ENCODE peak calls at places on chromosomes 12 and 14, in five cellular contexts. One of them, this sample, is unnamed.

GRCh38 chr12:131851741-131852550 is 23.8 kb downstream of the MMP17 start:
- DNase-seq in stomach: no peak
- DNase-seq in ovary: no peak
- DNase-seq in upper lobe of left lung: peak
- DNase-seq in esophagus muscularis mucosa: no peak
- DNase-seq in this sample: no peak

GRCh38 chr12:40156031-40156764 is 50.3 kb upstream of the SLC2A13 start:
- DNase-seq in stomach: no peak
- DNase-seq in ovary: no peak
- DNase-seq in upper lobe of left lung: no peak
- DNase-seq in esophagus muscularis mucosa: no peak
- DNase-seq in this sample: no peak

GRCh38 chr14:72892879-72893635 is 844 bp downstream of the DPF3 start:
- DNase-seq in stomach: no peak
- DNase-seq in ovary: peak
- DNase-seq in upper lobe of left lung: peak
- DNase-seq in esophagus muscularis mucosa: no peak
- DNase-seq in this sample: peak

GRCh38 chr14:37903561-37904191 is 304.0 kb upstream of the SSTR1 start:
- DNase-seq in stomach: no peak
- DNase-seq in ovary: peak
- DNase-seq in upper lobe of left lung: no peak
- DNase-seq in esophagus muscularis mucosa: no peak
- DNase-seq in this sample: no peak

GRCh38 chr12:3470296-3470695 is 20.7 kb upstream of the PRMT8 start:
- DNase-seq in stomach: no peak
- DNase-seq in ovary: no peak
- DNase-seq in upper lobe of left lung: no peak
- DNase-seq in esophagus muscularis mucosa: no peak
- DNase-seq in this sample: no peak

GRCh38 chr12:25089738-25090137 is 105.2 kb downstream of the DNAI7 start:
- DNase-seq in stomach: peak
- DNase-seq in ovary: no peak
- DNase-seq in upper lobe of left lung: no peak
- DNase-seq in esophagus muscularis mucosa: no peak
- DNase-seq in this sample: no peak

GRCh38 chr14:88476825-88477224 is 78.0 kb downstream of the PTPN21 start:
- DNase-seq in stomach: no peak
- DNase-seq in ovary: no peak
- DNase-seq in upper lobe of left lung: no peak
- DNase-seq in esophagus muscularis mucosa: no peak
- DNase-seq in this sample: no peak

GRCh38 chr12:100953217-100953616 is 158.6 kb downstream of the ANO4 start:
- DNase-seq in stomach: no peak
- DNase-seq in ovary: no peak
- DNase-seq in upper lobe of left lung: no peak
- DNase-seq in esophagus muscularis mucosa: no peak
- DNase-seq in this sample: no peak

GRCh38 chr12:70928066-70928465 is 7.5 kb upstream of the PTPRR start:
- DNase-seq in stomach: no peak
- DNase-seq in ovary: no peak
- DNase-seq in upper lobe of left lung: no peak
- DNase-seq in esophagus muscularis mucosa: no peak
- DNase-seq in this sample: no peak

GRCh38 chr14:72649603-72650227 is 244.2 kb downstream of the DPF3 start:
- DNase-seq in stomach: no peak
- DNase-seq in ovary: no peak
- DNase-seq in upper lobe of left lung: peak
- DNase-seq in esophagus muscularis mucosa: peak
- DNase-seq in this sample: no peak

DNA sequence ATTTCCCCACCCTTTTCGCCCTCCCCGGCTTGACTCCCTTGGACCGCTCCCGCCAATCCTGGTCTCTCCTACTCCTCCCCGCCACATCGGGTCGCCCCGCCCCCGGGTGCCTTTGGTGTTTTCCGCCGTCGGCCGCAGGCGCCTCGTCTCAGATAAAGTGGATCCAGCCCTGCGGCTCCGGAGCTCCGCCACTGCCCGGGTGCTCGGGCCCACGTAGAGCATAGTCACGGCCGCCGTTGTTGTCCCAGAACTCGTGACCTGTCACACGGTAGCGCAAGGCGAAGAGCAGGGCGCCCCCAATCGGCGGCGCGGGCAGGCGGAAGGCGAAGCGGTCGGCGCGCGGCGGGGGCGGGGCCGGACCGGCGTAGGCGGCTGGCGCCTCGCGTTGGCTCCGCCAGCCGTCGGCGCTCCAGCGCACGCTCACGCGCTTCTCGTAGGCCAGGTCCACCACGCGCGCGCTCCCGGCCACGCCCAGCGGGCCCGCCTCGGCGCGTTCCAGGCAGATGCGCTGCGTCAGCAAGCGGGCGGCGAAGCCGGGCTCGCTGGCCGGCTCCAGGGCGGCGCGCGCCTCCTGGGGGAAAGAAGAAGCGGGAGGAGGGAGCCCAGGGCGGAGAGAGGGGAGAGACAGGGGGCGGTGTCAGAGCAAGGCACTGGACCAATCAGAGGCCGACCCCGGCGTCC is 1.2 kb downstream of the PPP1R3E start:
- DNase-seq in stomach: peak
- DNase-seq in ovary: peak
- DNase-seq in upper lobe of left lung: peak
- DNase-seq in esophagus muscularis mucosa: peak
- DNase-seq in this sample: peak
- TF ChIP-seq EP300 in stomach: no peak
- TF ChIP-seq EP300 in ovary: peak
- TF ChIP-seq EP300 in upper lobe of left lung: no peak
- TF ChIP-seq EP300 in esophagus muscularis mucosa: no peak
- TF ChIP-seq EP300 in this sample: no peak

GRCh38 chr14:33978892-33979612 is 28.2 kb upstream of the EGLN3 start:
- DNase-seq in stomach: no peak
- DNase-seq in ovary: no peak
- DNase-seq in upper lobe of left lung: no peak
- DNase-seq in esophagus muscularis mucosa: peak
- DNase-seq in this sample: no peak

GRCh38 chr14:33985242-33985641 is 34.4 kb upstream of the EGLN3 start:
- DNase-seq in stomach: no peak
- DNase-seq in ovary: no peak
- DNase-seq in upper lobe of left lung: no peak
- DNase-seq in esophagus muscularis mucosa: no peak
- DNase-seq in this sample: no peak

DNA sequence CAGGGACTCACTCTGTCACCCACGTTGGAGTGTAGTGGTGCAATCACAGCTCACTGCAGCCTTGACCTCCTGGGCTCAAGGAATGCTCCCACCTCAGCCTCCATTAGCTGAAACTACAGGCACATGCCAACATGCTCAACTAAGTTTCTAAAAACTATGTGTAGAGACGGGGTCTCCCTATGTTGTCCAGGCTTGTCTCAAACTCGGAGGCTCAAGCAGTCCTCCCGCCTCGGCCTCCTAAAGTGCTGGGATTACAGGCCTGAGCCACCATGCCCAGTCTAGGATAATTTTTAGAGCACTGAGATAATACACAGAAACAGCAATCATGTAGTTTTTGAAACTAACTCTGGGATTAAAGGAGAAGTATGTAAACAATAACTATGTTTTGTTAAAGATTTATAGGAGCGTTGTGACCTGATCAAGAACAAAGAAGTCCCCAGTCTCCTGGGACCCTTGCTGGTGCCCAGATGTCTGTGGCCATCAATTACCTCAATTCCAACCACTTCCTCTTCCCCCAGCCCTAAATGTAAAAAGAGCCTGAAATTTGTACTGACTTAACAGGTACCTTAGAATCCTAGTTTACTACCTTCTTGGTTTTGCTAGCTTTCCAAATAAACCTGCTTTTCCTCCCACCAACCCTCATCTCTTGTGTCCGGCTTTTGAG is 28.9 kb upstream of the EGLN3 start:
- DNase-seq in stomach: no peak
- DNase-seq in ovary: no peak
- DNase-seq in upper lobe of left lung: no peak
- DNase-seq in esophagus muscularis mucosa: peak
- DNase-seq in this sample: no peak
- TF ChIP-seq EP300 in stomach: no peak
- TF ChIP-seq EP300 in ovary: no peak
- TF ChIP-seq EP300 in upper lobe of left lung: no peak
- TF ChIP-seq EP300 in esophagus muscularis mucosa: no peak
- TF ChIP-seq EP300 in this sample: no peak

GRCh38 chr14:75258079-75258802 is 20.4 kb upstream of the FOS start:
- DNase-seq in stomach: peak
- DNase-seq in ovary: peak
- DNase-seq in upper lobe of left lung: no peak
- DNase-seq in esophagus muscularis mucosa: no peak
- DNase-seq in this sample: peak

GRCh38 chr14:75259510-75259855 is 19.1 kb upstream of the FOS start:
- DNase-seq in stomach: no peak
- DNase-seq in ovary: no peak
- DNase-seq in upper lobe of left lung: no peak
- DNase-seq in esophagus muscularis mucosa: no peak
- DNase-seq in this sample: no peak

GRCh38 chr14:75258803-75259509 is 19.7 kb upstream of the FOS start:
- DNase-seq in stomach: peak
- DNase-seq in ovary: peak
- DNase-seq in upper lobe of left lung: peak
- DNase-seq in esophagus muscularis mucosa: peak
- DNase-seq in this sample: peak

GRCh38 chr14:75262641-75263040 is 16.0 kb upstream of the FOS start:
- DNase-seq in stomach: no peak
- DNase-seq in ovary: no peak
- DNase-seq in upper lobe of left lung: no peak
- DNase-seq in esophagus muscularis mucosa: no peak
- DNase-seq in this sample: no peak

DNA sequence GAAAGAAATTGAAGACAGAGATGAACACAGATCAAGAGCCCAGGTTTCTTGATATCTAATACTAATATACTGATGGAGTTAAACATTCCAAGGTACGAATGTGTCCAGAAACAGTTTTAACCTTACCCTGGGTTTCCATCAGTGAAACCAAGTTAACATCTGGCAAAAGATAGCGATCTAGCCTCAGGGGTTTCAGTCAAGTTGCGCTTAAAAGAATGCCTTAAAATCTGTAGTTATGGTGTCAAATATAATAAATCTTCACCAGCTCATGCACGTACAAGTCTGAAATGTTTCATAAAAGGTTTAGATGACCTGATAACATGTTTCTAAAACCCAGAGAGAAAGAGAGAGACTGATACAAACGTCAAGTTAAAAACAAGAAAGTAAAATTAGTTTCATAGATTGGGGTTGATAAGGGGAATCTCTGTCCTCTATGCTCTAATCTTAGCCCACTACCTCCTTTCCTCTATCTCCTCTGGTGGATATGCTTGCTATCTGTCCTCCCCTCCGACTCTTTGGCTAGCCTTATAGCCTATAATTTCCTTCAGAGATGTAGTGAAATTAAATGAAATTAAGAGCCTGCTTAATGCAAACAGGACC is 18.6 kb upstream of the FOS start:
- DNase-seq in stomach: no peak
- DNase-seq in ovary: no peak
- DNase-seq in upper lobe of left lung: no peak
- DNase-seq in esophagus muscularis mucosa: no peak
- DNase-seq in this sample: no peak
- TF ChIP-seq EP300 in stomach: no peak
- TF ChIP-seq EP300 in ovary: no peak
- TF ChIP-seq EP300 in upper lobe of left lung: no peak
- TF ChIP-seq EP300 in esophagus muscularis mucosa: no peak
- TF ChIP-seq EP300 in this sample: no peak

GRCh38 chr12:65169311-65170244 is at the start of gene LEMD3:
- DNase-seq in stomach: peak
- DNase-seq in ovary: peak
- DNase-seq in upper lobe of left lung: peak
- DNase-seq in esophagus muscularis mucosa: peak
- DNase-seq in this sample: peak
- TF ChIP-seq EP300 in stomach: no peak
- TF ChIP-seq EP300 in ovary: no peak
- TF ChIP-seq EP300 in upper lobe of left lung: no peak
- TF ChIP-seq EP300 in esophagus muscularis mucosa: no peak
- TF ChIP-seq EP300 in this sample: no peak